ENCODE peak calls at places on chromosomes 12 and 14, in seven cellular contexts. Z is cardiac muscle cell; I is GM04504; T is activated T-helper 1 cell treated with Interleukin-2 at 50 U/mL for 16 hours; M is pancreas; V is astrocyte of the cerebellum; D is CD8-positive, alpha-beta memory T cell. R is an unnamed sample.

GRCh38 chr12:121797937-121798801 is 4.7 kb upstream of the RHOF start:
- DNase-seq in V (no peak), D (no peak), T (no peak), I (no peak), M (peak; percentile 80), Z (no peak), R (no peak)

GRCh38 chr12:40253936-40254335 is 29.1 kb downstream of the LRRK2 start:
- DNase-seq in I (peak; percentile 18), M (no peak), Z (no peak), D (no peak), T (no peak), V (peak; percentile 53), R (no peak)

GRCh38 chr14:92121207-92121669 is 268 bp downstream of the NDUFB1 start:
- DNase-seq in D (no peak), T (no peak), V (no peak), M (no peak), Z (peak; percentile 45), I (peak; percentile 18), R (peak; percentile 25)

GRCh38 chr12:20601668-20602280 is 93.4 kb upstream of the SLCO1C1 start:
- DNase-seq in T (no peak), V (peak; percentile 53), D (no peak), I (peak; percentile 14), M (no peak), Z (peak; percentile 50), R (no peak)

GRCh38 chr12:122421815-122422737 is at the start of gene CLIP1:
- DNase-seq in D (peak; percentile 51), M (peak; percentile 89), I (peak; percentile 44), T (peak; percentile 51), V (no peak), Z (peak; percentile 85), R (peak; percentile 55)

GRCh38 chr12:124731869-124732268 is 131.8 kb downstream of the SCARB1 start:
- DNase-seq in V (no peak), T (no peak), Z (no peak), I (no peak), M (no peak), D (no peak), R (no peak)

GRCh38 chr12:123998960-123999359 is 25.9 kb downstream of the ZNF664 start:
- DNase-seq in Z (no peak), T (no peak), M (no peak), I (no peak), D (no peak), V (no peak), R (no peak)

GRCh38 chr14:78633747-78634146 is 463.6 kb downstream of the NRXN3 start:
- DNase-seq in D (no peak), M (no peak), T (no peak), Z (no peak), V (no peak), I (no peak), R (peak; percentile 57)

GRCh38 chr12:112781767-112782166 is 9.8 kb upstream of the RPH3A start:
- DNase-seq in D (no peak), M (no peak), V (no peak), T (no peak), I (no peak), Z (no peak), R (no peak)

R was measured in prostate gland.